ENCODE peak calls at places on chromosomes 1 and 21, in nine cellular contexts. One of them, this sample, is unnamed.

GRCh38 chr21:30463713-30464112 is 16.5 kb downstream of the KRTAP19-1 start:
- DNase-seq in T-helper 9 cell: no peak
- DNase-seq in M059J: peak
- DNase-seq in transverse colon: no peak
- DNase-seq in left lung: no peak
- DNase-seq in NCI-H1092: no peak
- DNase-seq in NCI-H345: no peak
- DNase-seq in cardiac muscle cell: peak
- DNase-seq in HFFc6: no peak
- DNase-seq in this sample: no peak

GRCh38 chr1:70910013-70910412 is 137.6 kb downstream of the PTGER3 start:
- DNase-seq in T-helper 9 cell: no peak
- DNase-seq in M059J: no peak
- DNase-seq in transverse colon: no peak
- DNase-seq in left lung: no peak
- DNase-seq in NCI-H1092: no peak
- DNase-seq in NCI-H345: no peak
- DNase-seq in cardiac muscle cell: no peak
- DNase-seq in HFFc6: no peak
- DNase-seq in this sample: no peak

GRCh38 chr1:47804127-47804526 is 193.1 kb downstream of the TRABD2B start:
- DNase-seq in T-helper 9 cell: no peak
- DNase-seq in M059J: no peak
- DNase-seq in transverse colon: no peak
- DNase-seq in left lung: no peak
- DNase-seq in NCI-H1092: peak
- DNase-seq in NCI-H345: no peak
- DNase-seq in cardiac muscle cell: peak
- DNase-seq in HFFc6: no peak
- DNase-seq in this sample: no peak

GRCh38 chr1:40877681-40878080 is 15.5 kb upstream of the CITED4 start:
- DNase-seq in T-helper 9 cell: no peak
- DNase-seq in M059J: peak
- DNase-seq in transverse colon: peak
- DNase-seq in left lung: peak
- DNase-seq in NCI-H1092: no peak
- DNase-seq in NCI-H345: no peak
- DNase-seq in cardiac muscle cell: no peak
- DNase-seq in HFFc6: peak
- DNase-seq in this sample: peak

GRCh38 chr1:246324711-246325110 is 182.4 kb downstream of the SMYD3 start:
- DNase-seq in T-helper 9 cell: no peak
- DNase-seq in M059J: peak
- DNase-seq in transverse colon: no peak
- DNase-seq in left lung: no peak
- DNase-seq in NCI-H1092: no peak
- DNase-seq in NCI-H345: no peak
- DNase-seq in cardiac muscle cell: no peak
- DNase-seq in HFFc6: peak
- DNase-seq in this sample: no peak

GRCh38 chr1:206117151-206117948 is at the start of gene AVPR1B:
- DNase-seq in T-helper 9 cell: no peak
- DNase-seq in M059J: peak
- DNase-seq in transverse colon: peak
- DNase-seq in left lung: peak
- DNase-seq in NCI-H1092: peak
- DNase-seq in NCI-H345: peak
- DNase-seq in cardiac muscle cell: peak
- DNase-seq in HFFc6: no peak
- DNase-seq in this sample: peak

GRCh38 chr1:32111789-32112188 is 3.9 kb downstream of the KPNA6 start:
- DNase-seq in T-helper 9 cell: no peak
- DNase-seq in M059J: peak
- DNase-seq in transverse colon: no peak
- DNase-seq in left lung: no peak
- DNase-seq in NCI-H1092: no peak
- DNase-seq in NCI-H345: no peak
- DNase-seq in cardiac muscle cell: no peak
- DNase-seq in HFFc6: no peak
- DNase-seq in this sample: peak

GRCh38 chr1:150661156-150661555 is 31.7 kb upstream of the ENSA start:
- DNase-seq in T-helper 9 cell: no peak
- DNase-seq in M059J: no peak
- DNase-seq in transverse colon: no peak
- DNase-seq in left lung: no peak
- DNase-seq in NCI-H1092: no peak
- DNase-seq in NCI-H345: no peak
- DNase-seq in cardiac muscle cell: no peak
- DNase-seq in HFFc6: no peak
- DNase-seq in this sample: no peak

GRCh38 chr1:206445861-206446495 is 24.3 kb upstream of the IKBKE start:
- DNase-seq in T-helper 9 cell: no peak
- DNase-seq in M059J: no peak
- DNase-seq in transverse colon: no peak
- DNase-seq in left lung: no peak
- DNase-seq in NCI-H1092: no peak
- DNase-seq in NCI-H345: no peak
- DNase-seq in cardiac muscle cell: no peak
- DNase-seq in HFFc6: no peak
- DNase-seq in this sample: no peak